ENCODE peak calls at places on chromosome 9, in four cellular contexts. T, Z, Y and Q are unnamed samples.

GRCh38 chr9:137308102-137308619 is 6.1 kb upstream of the NRARP start:
- DNase-seq in T (no peak), Z (no peak), Y (no peak), Q (no peak)

GRCh38 chr9:124262596-124263045 is 4.9 kb downstream of the NEK6 start:
- DNase-seq in T (no peak), Z (no peak), Y (no peak), Q (no peak)

GRCh38 chr9:138069731-138070456 is 192.3 kb downstream of the CACNA1B start:
- DNase-seq in T (no peak), Z (no peak), Y (no peak), Q (no peak)

GRCh38 chr9:137286980-137287383 is 9.5 kb downstream of the TOR4A start:
- DNase-seq in T (no peak), Z (peak; percentile 63), Y (no peak), Q (no peak)

GRCh38 chr9:130199605-130200004 is 27.4 kb downstream of the NCS1 start:
- DNase-seq in T (no peak), Z (no peak), Y (no peak), Q (no peak)

GRCh38 chr9:83962165-83962564 is 17.9 kb downstream of the HNRNPK start:
- DNase-seq in T (no peak), Z (no peak), Y (no peak), Q (no peak)

GRCh38 chr9:134569626-134570025 is 72.0 kb upstream of the COL5A1 start:
- DNase-seq in T (no peak), Z (no peak), Y (no peak), Q (no peak)

GRCh38 chr9:83070257-83070656 is 7.3 kb upstream of the RASEF start:
- DNase-seq in T (no peak), Z (no peak), Y (no peak), Q (no peak)

GRCh38 chr9:130995399-130995941 is 13.5 kb upstream of the LAMC3 start:
- DNase-seq in T (no peak), Z (no peak), Y (no peak), Q (no peak)

GRCh38 chr9:131707677-131708612 is 31.9 kb downstream of the RAPGEF1 start:
- DNase-seq in T (no peak), Z (no peak), Y (no peak), Q (no peak)

GRCh38 chr9:125472926-125473701 is 211.5 kb downstream of the GAPVD1 start:
- DNase-seq in T (no peak), Z (no peak), Y (no peak), Q (no peak)

GRCh38 chr9:133701981-133702797 is 36.0 kb downstream of the SARDH start:
- DNase-seq in T (peak; percentile 75), Z (no peak), Y (no peak), Q (peak; percentile 50)